ENCODE peak calls at places on chromosomes 4 and X, in ten cellular contexts. M is GM12878, J is uterus, E is body of pancreas, U is neural progenitor cell, Y is psoas muscle, F is HCT116, L is Peyer's patch, K is lower lobe of right lung, A is keratinocyte. X is an unnamed sample.

GRCh38 chr4:78749972-78750727 is 26.0 kb upstream of the BMP2K start:
- DNase-seq in M (peak), J (no peak), E (no peak), U (no peak), Y (no peak), F (no peak), L (no peak), K (no peak), A (no peak), X (no peak)

GRCh38 chr4:177374966-177375365 is 65.3 kb downstream of the NEIL3 start:
- DNase-seq in M (no peak), J (no peak), E (no peak), U (peak), Y (no peak), F (no peak), L (no peak), K (no peak), A (no peak), X (no peak)

GRCh38 chr4:112214397-112215264 is 17.0 kb upstream of the AP1AR start:
- DNase-seq in M (no peak), J (no peak), E (no peak), U (no peak), Y (no peak), F (peak), L (no peak), K (no peak), A (no peak), X (no peak)

GRCh38 chr4:4541040-4541631 is 712 bp downstream of the STX18 start:
- DNase-seq in M (peak), J (no peak), E (peak), U (no peak), Y (no peak), F (no peak), L (no peak), K (peak), A (no peak), X (no peak)

GRCh38 chrX:120761810-120762209 is 113.9 kb downstream of the CT47B1 start:
- DNase-seq in M (no peak), J (peak), E (no peak), U (no peak), Y (no peak), F (no peak), L (no peak), K (no peak), A (no peak), X (no peak)

GRCh38 chr4:85107553-85107952 is 141.1 kb upstream of the WDFY3 start:
- DNase-seq in M (no peak), J (no peak), E (no peak), U (no peak), Y (no peak), F (no peak), L (no peak), K (no peak), A (no peak), X (no peak)

GRCh38 chrX:1464282-1465131 is 11.8 kb upstream of the ASMTL start:
- DNase-seq in M (no peak), J (no peak), E (no peak), U (no peak), Y (no peak), F (no peak), L (no peak), K (peak), A (no peak), X (peak)

GRCh38 chrX:129000018-129000417 is 523.3 kb downstream of the SMARCA1 start:
- DNase-seq in M (no peak), J (no peak), E (no peak), U (no peak), Y (no peak), F (no peak), L (no peak), K (no peak), A (no peak), X (no peak)

GRCh38 chr4:152073738-152074137 is 312.9 kb upstream of the GATB start:
- DNase-seq in M (no peak), J (no peak), E (no peak), U (no peak), Y (no peak), F (no peak), L (no peak), K (peak), A (no peak), X (no peak)

GRCh38 chr4:168900080-168900479 is 110.0 kb downstream of the CBR4 start:
- DNase-seq in M (no peak), J (peak), E (no peak), U (no peak), Y (peak), F (no peak), L (no peak), K (no peak), A (no peak), X (no peak)

GRCh38 chrX:327660-328126 is 9.1 kb upstream of the GTPBP6 start:
- DNase-seq in M (no peak), J (no peak), E (no peak), U (no peak), Y (peak), F (no peak), L (no peak), K (peak), A (no peak), X (no peak)

GRCh38 chr4:110970642-110971041 is 347.8 kb upstream of the PITX2 start:
- DNase-seq in M (no peak), J (no peak), E (peak), U (peak), Y (peak), F (peak), L (peak), K (no peak), A (no peak), X (no peak)

GRCh38 chr4:169397762-169398161 is 127.0 kb upstream of the SH3RF1 start:
- DNase-seq in M (no peak), J (no peak), E (no peak), U (no peak), Y (no peak), F (no peak), L (no peak), K (no peak), A (no peak), X (no peak)

GRCh38 chr4:138616775-138617174 is 374.6 kb upstream of the SLC7A11 start:
- DNase-seq in M (no peak), J (no peak), E (no peak), U (no peak), Y (no peak), F (no peak), L (no peak), K (no peak), A (no peak), X (no peak)

GRCh38 chrX:44506688-44507087 is 36.0 kb downstream of the FUNDC1 start:
- DNase-seq in M (no peak), J (no peak), E (no peak), U (peak), Y (no peak), F (no peak), L (no peak), K (no peak), A (no peak), X (no peak)

GRCh38 chr4:98055800-98056501 is 87.3 kb downstream of the STPG2 start:
- DNase-seq in M (no peak), J (no peak), E (no peak), U (no peak), Y (no peak), F (no peak), L (no peak), K (no peak), A (no peak), X (no peak)

GRCh38 chr4:57190651-57191481 is 80.7 kb upstream of the IGFBP7 start:
- DNase-seq in M (no peak), J (no peak), E (peak), U (peak), Y (no peak), F (peak), L (no peak), K (no peak), A (peak), X (no peak)

DNA sequence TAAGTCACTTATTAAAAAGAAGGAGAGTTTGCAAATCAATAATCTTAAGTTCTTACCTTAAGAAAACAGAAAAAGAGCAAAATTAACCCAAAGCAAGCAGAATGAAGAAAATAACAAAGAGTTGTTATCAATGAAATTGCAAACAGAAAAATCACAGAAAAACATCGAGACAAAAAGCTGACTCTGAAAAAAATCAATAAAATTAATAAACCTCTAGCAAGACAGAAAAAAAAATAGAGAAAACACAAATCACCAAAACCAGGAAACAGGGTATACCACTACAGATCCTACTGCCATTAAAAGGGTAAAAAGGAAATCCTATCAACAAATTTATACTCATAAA is 17.3 kb upstream of the RBM41 start:
- DNase-seq in M (no peak), J (no peak), E (no peak), U (no peak), Y (no peak), F (no peak), L (no peak), K (no peak), A (no peak), X (no peak)
- H3K4me3 ChIP-seq in M (no peak), J (no peak), E (no peak), U (no peak), Y (no peak), F (no peak), L (no peak), K (no peak), A (no peak), X (no peak)

GRCh38 chrX:150405576-150405975 is 42.5 kb downstream of the MAMLD1 start:
- DNase-seq in M (no peak), J (no peak), E (peak), U (no peak), Y (no peak), F (no peak), L (no peak), K (no peak), A (no peak), X (no peak)
- H3K27ac ChIP-seq in M (no peak), J (no peak), E (no peak), U (no peak), Y (no peak), F (no peak), L (no peak), K (no peak), A (no peak), X (no peak)

DNA sequence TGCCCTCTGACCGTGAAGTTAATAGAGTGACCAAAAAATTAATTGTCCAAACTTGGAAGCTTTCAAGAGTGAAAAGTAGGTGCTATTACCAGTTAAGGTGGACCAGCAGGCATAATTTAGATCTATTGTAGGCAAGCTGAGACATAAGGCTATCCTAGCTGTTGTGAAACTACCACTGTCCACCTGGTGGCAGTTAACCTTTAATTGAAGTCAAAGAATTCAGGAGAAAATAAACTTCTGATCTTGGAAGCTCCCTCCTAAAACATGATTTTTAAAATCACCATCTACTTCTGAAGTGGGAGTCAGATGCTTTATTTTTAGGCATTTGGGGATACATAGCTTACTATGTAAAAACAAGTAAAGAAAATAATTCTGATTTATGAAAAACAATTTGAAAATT is 636.3 kb upstream of the HTR2C start:
- DNase-seq in M (no peak), J (no peak), E (no peak), U (peak), Y (no peak), F (peak), L (no peak), K (no peak), A (no peak), X (no peak)
- TF ChIP-seq CTCF in M (no peak), J (no peak), E (no peak), U (peak), Y (no peak), F (peak), L (no peak), K (no peak), A (no peak), X (no peak)

GRCh38 chr4:183858011-183858615 is 47.0 kb upstream of the STOX2 start:
- DNase-seq in M (no peak), J (no peak), E (no peak), U (peak), Y (no peak), F (no peak), L (no peak), K (no peak), A (no peak), X (no peak)
- H3K4me3 ChIP-seq in M (no peak), J (no peak), E (no peak), U (no peak), Y (no peak), F (no peak), L (no peak), K (no peak), A (no peak), X (no peak)

GRCh38 chr4:71125137-71125536 is 131.7 kb downstream of the DCK start:
- DNase-seq in M (no peak), J (no peak), E (no peak), U (no peak), Y (no peak), F (no peak), L (no peak), K (no peak), A (no peak), X (no peak)

GRCh38 chr4:71123951-71124350 is 130.5 kb downstream of the DCK start:
- DNase-seq in M (no peak), J (no peak), E (no peak), U (no peak), Y (no peak), F (no peak), L (no peak), K (no peak), A (no peak), X (no peak)

GRCh38 chr4:71120831-71121524 is 127.5 kb downstream of the DCK start:
- DNase-seq in M (no peak), J (no peak), E (no peak), U (no peak), Y (no peak), F (no peak), L (no peak), K (no peak), A (no peak), X (no peak)

GRCh38 chr4:71130827-71131603 is 137.6 kb downstream of the DCK start:
- DNase-seq in M (no peak), J (no peak), E (no peak), U (peak), Y (no peak), F (no peak), L (no peak), K (no peak), A (no peak), X (no peak)

DNA sequence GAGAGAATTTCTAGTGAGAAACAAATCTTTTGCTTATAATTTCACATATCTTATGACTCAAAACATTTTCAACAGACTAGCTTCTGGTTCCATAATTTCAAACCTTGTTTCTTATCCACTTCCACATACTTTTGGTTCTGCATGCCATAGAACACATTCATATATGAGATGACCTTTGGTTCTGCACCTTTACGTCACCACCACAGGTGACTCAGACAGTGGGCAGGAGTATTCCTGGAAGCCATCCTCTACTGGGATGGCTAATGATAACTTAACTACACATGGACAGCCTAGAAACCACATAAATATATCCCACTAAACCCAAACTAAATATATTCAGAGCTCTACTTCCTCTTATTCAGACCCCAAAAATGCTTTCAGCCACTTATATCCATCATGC is 133.3 kb downstream of the DCK start:
- DNase-seq in M (no peak), J (no peak), E (no peak), U (no peak), Y (no peak), F (peak), L (no peak), K (no peak), A (peak), X (no peak)
- H3K27ac ChIP-seq in M (no peak), J (no peak), E (no peak), U (no peak), Y (no peak), F (no peak), L (no peak), K (no peak), A (no peak), X (no peak)

DNA sequence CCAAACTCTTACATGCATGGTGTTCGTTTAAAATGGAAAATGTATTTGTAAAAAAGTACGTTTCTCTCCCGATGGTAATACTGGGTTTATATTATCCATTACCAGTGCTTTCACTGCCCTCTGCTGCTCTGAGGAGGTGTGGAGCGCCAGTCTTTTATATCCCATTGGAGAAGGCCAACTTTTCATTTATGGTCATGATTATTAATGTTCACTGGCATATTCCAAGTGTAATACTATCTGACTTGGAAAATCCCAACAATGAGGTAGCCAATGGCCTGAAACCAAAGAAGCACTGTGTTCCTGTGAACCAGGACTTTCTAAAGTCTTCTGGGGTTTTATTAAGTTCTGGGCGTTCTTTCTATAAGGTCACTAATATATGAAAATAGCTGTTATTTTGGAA is 80.7 kb downstream of the SYNPO2 start:
- DNase-seq in M (no peak), J (peak), E (peak), U (peak), Y (peak), F (peak), L (no peak), K (no peak), A (no peak), X (peak)
- TF ChIP-seq CTCF in M (peak), J (peak), E (no peak), U (peak), Y (peak), F (peak), L (no peak), K (peak), A (peak), X (no peak)